ENCODE peak calls at places on chromosomes 1 and 21, in ten cellular contexts. W is pancreas; K is stimulated activated CD4-positive, alpha-beta T cell treated with anti-CD3 and anti-CD28 coated beads, Interleukin-1b, Interleukin-23, amount 100 ng/mL, for 24 hours; M is AG08396; N is adrenal gland; V is DMS153; Q is astrocyte of the cerebellum; X is EL; E is iris pigment epithelial cell; L is cardiac muscle cell. Y is an unnamed sample.

GRCh38 chr1:14267991-14268390 is 330.5 kb upstream of the KAZN start:
- DNase-seq in W (no peak), K (no peak), M (no peak), N (no peak), V (no peak), Q (no peak), X (no peak), E (peak; percentile 21), L (no peak), Y (no peak)

GRCh38 chr1:180185971-180186645 is 31.4 kb downstream of the QSOX1 start:
- DNase-seq in W (peak; percentile 30), K (no peak), M (no peak), N (no peak), V (no peak), Q (no peak), X (no peak), E (no peak), L (no peak), Y (no peak)

GRCh38 chr21:31158789-31159581 is 120.7 kb upstream of the KRTAP19-8 start:
- DNase-seq in W (no peak), K (no peak), M (no peak), N (no peak), V (no peak), Q (no peak), X (no peak), E (peak; percentile 70), L (no peak), Y (peak; percentile 57)

GRCh38 chr1:101365186-101365585 is 128.4 kb downstream of the S1PR1 start:
- DNase-seq in W (no peak), K (no peak), M (peak; percentile 26), N (no peak), V (no peak), Q (peak; percentile 53), X (peak; percentile 68), E (peak; percentile 24), L (no peak), Y (no peak)

GRCh38 chr1:210764536-210764935 is 369.4 kb downstream of the KCNH1 start:
- DNase-seq in W (no peak), K (no peak), M (no peak), N (no peak), V (no peak), Q (no peak), X (peak; percentile 32), E (no peak), L (no peak), Y (no peak)

GRCh38 chr1:57204942-57205787 is 218.7 kb downstream of the DAB1 start:
- DNase-seq in W (no peak), K (no peak), M (no peak), N (no peak), V (no peak), Q (no peak), X (no peak), E (no peak), L (no peak), Y (peak; percentile 60)

GRCh38 chr1:9728451-9729295 is 77.1 kb downstream of the PIK3CD start:
- DNase-seq in W (no peak), K (peak; percentile 52), M (no peak), N (no peak), V (no peak), Q (no peak), X (no peak), E (no peak), L (no peak), Y (no peak)

GRCh38 chr1:210617306-210617705 is 288.6 kb downstream of the HHAT start:
- DNase-seq in W (no peak), K (no peak), M (no peak), N (no peak), V (no peak), Q (no peak), X (no peak), E (no peak), L (no peak), Y (no peak)

GRCh38 chr1:153945795-153946621 is 510 bp downstream of the DENND4B start:
- DNase-seq in W (peak; percentile 87), K (peak; percentile 53), M (peak; percentile 89), N (peak; percentile 91), V (peak; percentile 36), Q (no peak), X (peak; percentile 70), E (peak; percentile 76), L (peak; percentile 74), Y (peak; percentile 83)

GRCh38 chr1:19405195-19405760 is 80.1 kb downstream of the CAPZB start:
- DNase-seq in W (no peak), K (no peak), M (no peak), N (no peak), V (peak; percentile 74), Q (no peak), X (no peak), E (no peak), L (no peak), Y (no peak)

GRCh38 chr21:41548781-41549180 is 40.8 kb upstream of the TMPRSS2 start:
- DNase-seq in W (no peak), K (no peak), M (no peak), N (no peak), V (no peak), Q (no peak), X (no peak), E (no peak), L (no peak), Y (no peak)

GRCh38 chr21:38506606-38507331 is 8.5 kb upstream of the ERG start:
- DNase-seq in W (no peak), K (no peak), M (no peak), N (no peak), V (peak; percentile 75), Q (no peak), X (no peak), E (peak; percentile 39), L (no peak), Y (no peak)

GRCh38 chr1:189775343-189775742 is 702.3 kb downstream of the BRINP3 start:
- DNase-seq in W (no peak), K (no peak), M (peak; percentile 10), N (no peak), V (no peak), Q (peak; percentile 76), X (peak; percentile 46), E (peak; percentile 94), L (peak; percentile 59), Y (no peak)

GRCh38 chr1:118317836-118318614 is 133.0 kb upstream of the SPAG17 start:
- DNase-seq in W (no peak), K (no peak), M (no peak), N (no peak), V (no peak), Q (no peak), X (no peak), E (no peak), L (no peak), Y (no peak)

GRCh38 chr1:109787211-109787844 is 23.6 kb upstream of the EPS8L3 start:
- DNase-seq in W (peak; percentile 32), K (no peak), M (no peak), N (no peak), V (no peak), Q (no peak), X (peak; percentile 50), E (peak; percentile 51), L (no peak), Y (peak; percentile 32)

GRCh38 chr1:6181347-6181770 is 1.2 kb upstream of the CHD5 start:
- DNase-seq in W (no peak), K (no peak), M (no peak), N (no peak), V (no peak), Q (no peak), X (peak; percentile 30), E (no peak), L (no peak), Y (peak; percentile 58)

GRCh38 chr1:114116086-114116485 is 37.6 kb downstream of the SYT6 start:
- DNase-seq in W (no peak), K (no peak), M (no peak), N (no peak), V (no peak), Q (no peak), X (no peak), E (no peak), L (no peak), Y (no peak)

GRCh38 chr1:247415423-247416361 is at the start of gene NLRP3:
- DNase-seq in W (no peak), K (no peak), M (peak; percentile 16), N (peak; percentile 62), V (no peak), Q (no peak), X (peak; percentile 66), E (no peak), L (no peak), Y (peak; percentile 62)

GRCh38 chr1:40592107-40592773 is 60.8 kb downstream of the ZNF684 start:
- DNase-seq in W (no peak), K (no peak), M (no peak), N (peak; percentile 53), V (peak; percentile 38), Q (no peak), X (peak; percentile 29), E (peak; percentile 53), L (no peak), Y (peak; percentile 49)

GRCh38 chr1:35857830-35858229 is 25.2 kb upstream of the AGO1 start:
- DNase-seq in W (no peak), K (no peak), M (no peak), N (peak; percentile 60), V (peak; percentile 28), Q (peak; percentile 12), X (peak; percentile 11), E (peak; percentile 55), L (peak; percentile 9), Y (no peak)

GRCh38 chr1:18722270-18722669 is 91.6 kb downstream of the PAX7 start:
- DNase-seq in W (no peak), K (no peak), M (no peak), N (no peak), V (no peak), Q (no peak), X (no peak), E (no peak), L (no peak), Y (peak; percentile 84)

GRCh38 chr1:190098107-190098506 is 379.6 kb downstream of the BRINP3 start:
- DNase-seq in W (no peak), K (no peak), M (no peak), N (no peak), V (no peak), Q (no peak), X (no peak), E (no peak), L (no peak), Y (no peak)

GRCh38 chr1:111880866-111881837 is 108.3 kb downstream of the KCND3 start:
- DNase-seq in W (no peak), K (no peak), M (peak; percentile 21), N (peak; percentile 56), V (peak; percentile 32), Q (no peak), X (no peak), E (no peak), L (no peak), Y (no peak)

GRCh38 chr1:188325211-188325610 is 1496.5 kb downstream of the PLA2G4A start:
- DNase-seq in W (no peak), K (no peak), M (no peak), N (no peak), V (no peak), Q (no peak), X (no peak), E (no peak), L (no peak), Y (no peak)

GRCh38 chr1:12032141-12032710 is 12.9 kb downstream of the MIIP start:
- DNase-seq in W (no peak), K (no peak), M (no peak), N (peak; percentile 80), V (no peak), Q (no peak), X (no peak), E (no peak), L (no peak), Y (no peak)

GRCh38 chr1:209455133-209455532 is 128.4 kb upstream of the CAMK1G start:
- DNase-seq in W (no peak), K (no peak), M (no peak), N (no peak), V (no peak), Q (no peak), X (peak; percentile 50), E (no peak), L (no peak), Y (no peak)

GRCh38 chr1:71093938-71094337 is 13.1 kb upstream of the ZRANB2 start:
- DNase-seq in W (no peak), K (no peak), M (no peak), N (no peak), V (no peak), Q (no peak), X (peak; percentile 16), E (peak; percentile 38), L (no peak), Y (no peak)

GRCh38 chr1:207009182-207009850 is 23.2 kb downstream of the C1orf116 start:
- DNase-seq in W (no peak), K (no peak), M (no peak), N (no peak), V (no peak), Q (no peak), X (no peak), E (no peak), L (no peak), Y (no peak)